ENCODE peak calls at places on chromosomes 2 and 18, in seven cellular contexts. V, X, J, K, F, M and I are unnamed samples.

GRCh38 chr2:173090973-173091660 is 15.5 kb downstream of the MAP3K20 start:
- DNase-seq in V (peak; percentile 30), X (no peak), J (no peak), K (no peak), F (no peak), M (no peak), I (no peak)

GRCh38 chr2:227186751-227187150 is 22.3 kb downstream of the COL4A3 start:
- DNase-seq in V (no peak), X (no peak), J (no peak), K (no peak), F (no peak), M (no peak), I (no peak)

GRCh38 chr2:55555977-55556376 is 36.5 kb downstream of the CFAP36 start:
- DNase-seq in V (peak; percentile 4), X (no peak), J (no peak), K (no peak), F (no peak), M (no peak), I (no peak)

GRCh38 chr18:58267493-58267892 is 223.5 kb downstream of the NEDD4L start:
- DNase-seq in V (no peak), X (no peak), J (no peak), K (no peak), F (no peak), M (no peak), I (no peak)

GRCh38 chr2:9189901-9190300 is 16.7 kb upstream of the ASAP2 start:
- DNase-seq in V (no peak), X (no peak), J (no peak), K (no peak), F (no peak), M (no peak), I (no peak)

GRCh38 chr2:46601328-46601963 is 122.1 kb downstream of the TMEM247 start:
- DNase-seq in V (peak; percentile 34), X (no peak), J (no peak), K (no peak), F (no peak), M (no peak), I (no peak)

GRCh38 chr2:85334933-85335332 is 7.1 kb upstream of the TGOLN2 start:
- DNase-seq in V (no peak), X (no peak), J (peak; percentile 15), K (no peak), F (no peak), M (no peak), I (no peak)

GRCh38 chr2:231512222-231512621 is 18.0 kb downstream of the NMUR1 start:
- DNase-seq in V (no peak), X (no peak), J (no peak), K (no peak), F (no peak), M (no peak), I (peak; percentile 73)

GRCh38 chr2:71897145-71897495 is 250.5 kb downstream of the CYP26B1 start:
- DNase-seq in V (no peak), X (no peak), J (peak; percentile 23), K (no peak), F (no peak), M (no peak), I (no peak)

GRCh38 chr2:18795881-18796280 is 206.5 kb upstream of the NT5C1B start:
- DNase-seq in V (no peak), X (no peak), J (no peak), K (no peak), F (no peak), M (no peak), I (no peak)

GRCh38 chr2:144959416-144959815 is 439.5 kb upstream of the ZEB2 start:
- DNase-seq in V (no peak), X (no peak), J (no peak), K (no peak), F (no peak), M (no peak), I (no peak)

GRCh38 chr2:28108143-28108542 is 217.6 kb downstream of the BABAM2 start:
- DNase-seq in V (no peak), X (no peak), J (no peak), K (no peak), F (no peak), M (no peak), I (no peak)

GRCh38 chr2:238898534-238899281 is 50.8 kb downstream of the TWIST2 start:
- DNase-seq in V (no peak), X (no peak), J (peak; percentile 21), K (no peak), F (no peak), M (no peak), I (no peak)

GRCh38 chr2:240277073-240277806 is 136.8 kb upstream of the OTOS start:
- DNase-seq in V (peak; percentile 17), X (no peak), J (no peak), K (no peak), F (no peak), M (no peak), I (no peak)

GRCh38 chr2:134122610-134123009 is 131.3 kb upstream of the MGAT5 start:
- DNase-seq in V (no peak), X (no peak), J (peak; percentile 72), K (no peak), F (no peak), M (no peak), I (no peak)

GRCh38 chr2:130851624-130852382 is 15.1 kb downstream of the ARHGEF4 start:
- DNase-seq in V (no peak), X (no peak), J (no peak), K (no peak), F (no peak), M (no peak), I (no peak)

GRCh38 chr18:80192653-80193385 is 54.5 kb downstream of the PARD6G start:
- DNase-seq in V (no peak), X (no peak), J (peak; percentile 48), K (no peak), F (no peak), M (no peak), I (no peak)

GRCh38 chr18:40608220-40608619 is 1346.8 kb upstream of the PIK3C3 start:
- DNase-seq in V (no peak), X (no peak), J (no peak), K (no peak), F (no peak), M (no peak), I (no peak)

GRCh38 chr18:57208056-57208455 is 61.2 kb downstream of the BOD1L2 start:
- DNase-seq in V (no peak), X (peak; percentile 89), J (no peak), K (no peak), F (no peak), M (no peak), I (no peak)

GRCh38 chr2:20425371-20425881 is 21.4 kb upstream of the RHOB start:
- DNase-seq in V (peak; percentile 80), X (no peak), J (no peak), K (no peak), F (no peak), M (no peak), I (no peak)

GRCh38 chr2:105176429-105176828 is 65.1 kb upstream of the GPR45 start:
- DNase-seq in V (no peak), X (no peak), J (no peak), K (no peak), F (no peak), M (no peak), I (no peak)

GRCh38 chr2:61434314-61434713 is 36.6 kb downstream of the USP34 start:
- DNase-seq in V (no peak), X (no peak), J (no peak), K (no peak), F (no peak), M (no peak), I (no peak)

GRCh38 chr2:234032301-234032856 is 18.1 kb upstream of the SPP2 start:
- DNase-seq in V (peak; percentile 92), X (peak; percentile 20), J (no peak), K (no peak), F (no peak), M (peak; percentile 62), I (no peak)

GRCh38 chr18:29218101-29218500 is 1041.2 kb upstream of the CDH2 start:
- DNase-seq in V (no peak), X (no peak), J (no peak), K (no peak), F (no peak), M (no peak), I (no peak)

GRCh38 chr2:47227532-47228166 is 72.5 kb upstream of the STPG4 start:
- DNase-seq in V (no peak), X (no peak), J (no peak), K (no peak), F (no peak), M (no peak), I (no peak)

GRCh38 chr2:197647961-197648690 is 27.3 kb downstream of the RFTN2 start:
- DNase-seq in V (peak; percentile 73), X (no peak), J (no peak), K (no peak), F (no peak), M (no peak), I (no peak)

GRCh38 chr18:77320960-77321559 is 71.4 kb downstream of the GALR1 start:
- DNase-seq in V (no peak), X (no peak), J (no peak), K (no peak), F (no peak), M (no peak), I (no peak)

GRCh38 chr2:47810850-47811249 is 27.9 kb downstream of the MSH6 start:
- DNase-seq in V (no peak), X (no peak), J (no peak), K (no peak), F (no peak), M (no peak), I (no peak)

GRCh38 chr2:28610583-28611201 is 114.8 kb downstream of the PLB1 start:
- DNase-seq in V (peak; percentile 89), X (peak; percentile 56), J (no peak), K (no peak), F (no peak), M (peak; percentile 40), I (no peak)